ENCODE peak calls at places on chromosomes 5 and 9, in four cellular contexts. One of them, this sample, is unnamed.

GRCh38 chr9:77911928-77912327 is 119.7 kb downstream of the GNAQ start:
- DNase-seq in K562: no peak
- DNase-seq in HepG2: no peak
- DNase-seq in WTC11: no peak
- DNase-seq in this sample: no peak

GRCh38 chr5:109753279-109753678 is 63.6 kb downstream of the MAN2A1 start:
- DNase-seq in K562: no peak
- DNase-seq in HepG2: no peak
- DNase-seq in WTC11: no peak
- DNase-seq in this sample: no peak

GRCh38 chr5:124741711-124742496 is 4.5 kb downstream of the ZNF608 start:
- DNase-seq in K562: no peak
- DNase-seq in HepG2: no peak
- DNase-seq in WTC11: no peak
- DNase-seq in this sample: peak

GRCh38 chr5:113202904-113203716 is 226.5 kb downstream of the DCP2 start:
- DNase-seq in K562: peak
- DNase-seq in HepG2: peak
- DNase-seq in WTC11: no peak
- DNase-seq in this sample: peak

GRCh38 chr5:54881286-54882005 is 103.9 kb downstream of the ESM1 start:
- DNase-seq in K562: no peak
- DNase-seq in HepG2: no peak
- DNase-seq in WTC11: no peak
- DNase-seq in this sample: no peak

GRCh38 chr5:96931605-96932004 is 4.3 kb upstream of the LNPEP start:
- DNase-seq in K562: no peak
- DNase-seq in HepG2: no peak
- DNase-seq in WTC11: no peak
- DNase-seq in this sample: no peak

GRCh38 chr9:125233678-125234077 is 7.5 kb downstream of the HSPA5 start:
- DNase-seq in K562: no peak
- DNase-seq in HepG2: no peak
- DNase-seq in WTC11: no peak
- DNase-seq in this sample: no peak

GRCh38 chr9:87749335-87750035 is 23.6 kb downstream of the CTSL start:
- DNase-seq in K562: no peak
- DNase-seq in HepG2: no peak
- DNase-seq in WTC11: no peak
- DNase-seq in this sample: no peak

GRCh38 chr5:143887302-143887638 is 75.3 kb downstream of the HMHB1 start:
- DNase-seq in K562: no peak
- DNase-seq in HepG2: no peak
- DNase-seq in WTC11: no peak
- DNase-seq in this sample: no peak

GRCh38 chr9:130635721-130636647 is 28.4 kb upstream of the PRDM12 start:
- DNase-seq in K562: no peak
- DNase-seq in HepG2: no peak
- DNase-seq in WTC11: no peak
- DNase-seq in this sample: no peak

GRCh38 chr9:105138306-105138801 is 106.1 kb upstream of the SLC44A1 start:
- DNase-seq in K562: no peak
- DNase-seq in HepG2: peak
- DNase-seq in WTC11: peak
- DNase-seq in this sample: no peak

GRCh38 chr5:180515294-180515693 is 21.1 kb downstream of the CNOT6 start:
- DNase-seq in K562: no peak
- DNase-seq in HepG2: no peak
- DNase-seq in WTC11: no peak
- DNase-seq in this sample: no peak

DNA sequence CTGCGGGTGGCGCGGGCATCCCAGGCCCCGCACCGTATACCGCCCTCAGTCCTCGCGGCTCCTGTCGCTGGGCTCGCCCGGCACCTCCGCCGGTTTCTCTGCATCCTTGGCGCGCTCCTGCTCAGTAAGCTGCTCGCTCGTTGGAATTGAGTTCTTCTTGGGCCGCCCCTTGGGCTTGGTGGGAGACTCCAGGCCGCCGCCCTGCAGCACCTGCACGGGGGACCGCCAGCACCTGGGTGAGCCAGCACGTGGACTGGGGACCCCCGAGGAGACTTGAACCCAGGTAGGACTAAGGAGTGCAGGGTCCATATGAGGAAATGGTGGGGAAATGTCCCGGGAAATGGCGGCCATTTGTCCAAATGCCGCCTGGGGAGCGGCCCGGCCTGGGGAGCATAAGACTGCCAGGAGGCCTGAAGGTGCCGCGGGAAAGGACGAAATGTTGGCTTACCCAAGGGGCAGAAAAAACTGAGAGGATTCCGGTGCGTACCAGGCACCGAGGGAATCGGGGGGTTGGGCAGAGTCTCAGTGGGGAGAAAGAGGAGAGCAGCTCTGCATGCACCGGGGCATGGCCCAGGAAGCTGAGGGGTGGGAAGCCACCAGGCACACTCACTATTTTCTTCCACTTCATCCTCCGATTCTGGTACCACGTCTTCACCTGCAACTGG is 2.9 kb downstream of the BARX1 start:
- DNase-seq in K562: no peak
- DNase-seq in HepG2: no peak
- DNase-seq in WTC11: no peak
- DNase-seq in this sample: no peak
- TF ChIP-seq ELF4 in K562: no peak
- TF ChIP-seq ELF4 in HepG2: no peak
- TF ChIP-seq ELF4 in WTC11: no peak
- TF ChIP-seq ELF4 in this sample: no peak

GRCh38 chr9:91163441-91163772 is 198.3 kb downstream of the AUH start:
- DNase-seq in K562: no peak
- DNase-seq in HepG2: no peak
- DNase-seq in WTC11: no peak
- DNase-seq in this sample: no peak

GRCh38 chr9:91163773-91164471 is 197.8 kb downstream of the AUH start:
- DNase-seq in K562: no peak
- DNase-seq in HepG2: no peak
- DNase-seq in WTC11: no peak
- DNase-seq in this sample: no peak

GRCh38 chr9:91162311-91162710 is 199.4 kb downstream of the AUH start:
- DNase-seq in K562: no peak
- DNase-seq in HepG2: no peak
- DNase-seq in WTC11: no peak
- DNase-seq in this sample: no peak

GRCh38 chr9:91161465-91162275 is 200.0 kb downstream of the AUH start:
- DNase-seq in K562: no peak
- DNase-seq in HepG2: no peak
- DNase-seq in WTC11: no peak
- DNase-seq in this sample: no peak

GRCh38 chr9:91162784-91163440 is 198.8 kb downstream of the AUH start:
- DNase-seq in K562: peak
- DNase-seq in HepG2: no peak
- DNase-seq in WTC11: no peak
- DNase-seq in this sample: no peak
- TF ChIP-seq ELF4 in K562: no peak
- TF ChIP-seq ELF4 in HepG2: no peak
- TF ChIP-seq ELF4 in WTC11: no peak
- TF ChIP-seq ELF4 in this sample: no peak

GRCh38 chr9:95188459-95188858 is 129.1 kb downstream of the FANCC start:
- DNase-seq in K562: no peak
- DNase-seq in HepG2: no peak
- DNase-seq in WTC11: no peak
- DNase-seq in this sample: no peak

GRCh38 chr9:95192631-95193030 is 124.9 kb downstream of the FANCC start:
- DNase-seq in K562: no peak
- DNase-seq in HepG2: no peak
- DNase-seq in WTC11: no peak
- DNase-seq in this sample: no peak

GRCh38 chr9:95185931-95186330 is 131.6 kb downstream of the FANCC start:
- DNase-seq in K562: no peak
- DNase-seq in HepG2: no peak
- DNase-seq in WTC11: no peak
- DNase-seq in this sample: no peak

GRCh38 chr9:95190413-95190812 is 127.1 kb downstream of the FANCC start:
- DNase-seq in K562: no peak
- DNase-seq in HepG2: no peak
- DNase-seq in WTC11: no peak
- DNase-seq in this sample: no peak

DNA sequence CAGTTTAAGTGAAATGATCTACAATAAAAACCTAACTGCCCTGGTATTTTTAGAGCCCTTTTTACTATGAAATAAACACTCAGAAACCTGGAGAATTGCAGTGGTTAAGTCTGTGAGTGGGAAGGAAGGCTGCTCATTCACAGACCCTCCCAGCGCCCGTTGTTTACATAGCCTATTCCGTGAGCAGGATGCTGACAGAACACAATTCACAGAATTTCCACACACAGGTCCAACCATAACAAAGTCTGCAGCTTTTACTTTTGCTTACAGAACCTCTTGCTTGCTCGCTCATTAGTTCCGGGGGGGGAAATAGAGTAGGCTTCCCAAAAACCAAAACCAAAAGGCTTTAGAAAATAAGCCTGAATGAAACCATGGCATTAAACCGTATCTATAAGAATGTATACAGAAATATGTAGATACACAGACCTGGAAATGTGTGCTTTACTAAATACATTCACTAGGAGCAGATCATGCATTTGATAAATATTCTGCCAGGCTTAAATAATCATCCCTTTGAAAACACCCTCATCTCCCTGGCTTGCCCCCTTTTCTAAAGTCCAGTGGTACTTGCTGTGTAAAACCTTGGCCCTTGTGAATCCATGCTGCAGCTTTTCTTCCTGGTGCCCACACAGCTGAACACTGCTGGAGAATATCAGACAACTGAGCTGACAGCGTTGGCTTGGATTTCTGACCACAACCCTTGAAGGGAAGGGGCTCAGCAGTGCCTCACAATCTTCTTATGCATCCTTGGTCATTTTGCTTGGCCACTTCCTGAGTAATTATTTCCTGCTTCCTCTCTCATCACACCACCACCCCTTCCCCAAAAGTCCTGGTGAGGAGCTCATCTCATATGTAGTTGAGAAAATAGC is 128.0 kb downstream of the FANCC start:
- DNase-seq in K562: no peak
- DNase-seq in HepG2: peak
- DNase-seq in WTC11: no peak
- DNase-seq in this sample: no peak
- TF ChIP-seq ELF4 in K562: no peak
- TF ChIP-seq ELF4 in HepG2: no peak
- TF ChIP-seq ELF4 in WTC11: no peak
- TF ChIP-seq ELF4 in this sample: no peak

GRCh38 chr9:7121055-7121454 is 363.3 kb downstream of the KDM4C start:
- DNase-seq in K562: peak
- DNase-seq in HepG2: no peak
- DNase-seq in WTC11: no peak
- DNase-seq in this sample: no peak
- TF ChIP-seq ELF4 in K562: no peak
- TF ChIP-seq ELF4 in HepG2: no peak
- TF ChIP-seq ELF4 in WTC11: no peak
- TF ChIP-seq ELF4 in this sample: no peak

GRCh38 chr5:1958211-1959010 is 75.7 kb upstream of the IRX4 start:
- DNase-seq in K562: no peak
- DNase-seq in HepG2: no peak
- DNase-seq in WTC11: no peak
- DNase-seq in this sample: no peak
- TF ChIP-seq ELF4 in K562: no peak
- TF ChIP-seq ELF4 in HepG2: no peak
- TF ChIP-seq ELF4 in WTC11: no peak
- TF ChIP-seq ELF4 in this sample: no peak

DNA sequence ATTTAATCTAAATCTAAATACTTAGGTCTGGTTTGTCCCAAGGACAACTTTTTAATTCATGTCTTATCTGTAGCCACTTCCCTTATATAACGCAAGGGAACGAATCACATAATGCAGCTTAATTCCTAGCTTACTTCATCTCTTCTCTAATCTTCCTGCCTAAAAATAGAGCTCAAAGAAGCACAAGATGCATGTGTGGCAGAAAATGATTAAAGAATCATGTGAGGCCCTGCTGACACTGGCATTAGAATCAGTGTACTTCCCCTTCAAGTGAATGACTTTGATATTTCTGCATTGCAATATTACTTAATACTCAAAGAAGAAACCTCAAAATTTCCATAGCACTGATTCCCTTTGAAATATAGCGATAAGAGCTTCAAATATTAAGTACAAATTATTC is 317.9 kb upstream of the FTMT start:
- DNase-seq in K562: no peak
- DNase-seq in HepG2: no peak
- DNase-seq in WTC11: no peak
- DNase-seq in this sample: no peak
- TF ChIP-seq ELF4 in K562: no peak
- TF ChIP-seq ELF4 in HepG2: no peak
- TF ChIP-seq ELF4 in WTC11: no peak
- TF ChIP-seq ELF4 in this sample: no peak

DNA sequence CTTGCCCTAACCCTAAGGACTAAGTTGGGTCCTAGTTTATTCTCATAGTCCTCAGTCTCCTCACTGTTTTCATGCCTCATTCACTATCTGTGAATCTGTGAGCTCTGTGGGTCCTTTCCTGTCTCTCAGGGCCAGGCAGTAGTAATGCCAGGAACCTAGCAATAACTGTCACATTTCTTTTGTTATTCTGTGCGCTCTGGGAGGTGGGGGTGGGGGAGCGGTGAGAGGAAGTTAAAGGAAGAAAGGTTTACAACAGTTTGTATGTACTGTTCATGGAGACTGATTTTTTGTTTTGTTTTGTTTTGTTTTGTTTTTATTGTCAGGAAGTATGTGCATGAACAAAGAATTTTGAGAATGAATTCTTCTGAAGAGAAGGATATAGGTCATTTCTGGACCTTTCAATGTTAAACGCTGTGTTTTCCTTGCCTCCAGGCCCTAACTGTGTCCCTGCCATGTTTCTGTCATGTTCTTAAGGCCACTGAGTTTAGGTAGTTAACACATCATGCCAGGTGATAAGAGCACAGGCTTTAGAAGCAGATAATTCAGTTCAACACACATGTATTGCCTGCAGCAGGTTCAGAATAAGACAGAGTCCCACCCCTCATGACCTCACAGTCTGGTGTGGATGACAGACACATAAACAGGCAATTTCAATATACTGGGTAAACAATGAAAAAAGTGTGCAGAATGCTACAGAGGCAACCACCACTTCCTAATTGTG is 13.3 kb upstream of the FEM1C start:
- DNase-seq in K562: no peak
- DNase-seq in HepG2: peak
- DNase-seq in WTC11: no peak
- DNase-seq in this sample: no peak
- TF ChIP-seq ELF4 in K562: no peak
- TF ChIP-seq ELF4 in HepG2: no peak
- TF ChIP-seq ELF4 in WTC11: no peak
- TF ChIP-seq ELF4 in this sample: no peak

DNA sequence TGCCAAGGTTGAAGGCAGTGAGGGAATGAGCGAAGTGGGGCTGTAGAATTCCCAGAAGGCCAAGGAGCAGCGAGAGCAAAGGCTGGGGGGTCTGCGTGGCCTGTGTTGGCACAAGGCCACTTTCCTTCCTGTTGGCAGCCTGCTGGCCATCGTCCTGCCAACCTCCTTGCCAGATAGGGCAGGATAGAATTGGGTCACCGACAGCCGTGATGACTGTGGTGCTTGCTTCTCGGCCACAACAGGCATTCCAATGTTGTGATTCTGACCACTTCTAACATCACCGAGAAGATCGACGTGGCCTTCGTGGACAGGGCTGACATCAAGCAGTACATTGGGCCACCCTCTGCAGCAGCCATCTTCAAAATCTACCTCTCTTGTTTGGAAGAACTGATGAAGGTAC is 18.9 kb downstream of the TRIP13 start:
- DNase-seq in K562: no peak
- DNase-seq in HepG2: no peak
- DNase-seq in WTC11: no peak
- DNase-seq in this sample: no peak
- TF ChIP-seq ELF4 in K562: no peak
- TF ChIP-seq ELF4 in HepG2: no peak
- TF ChIP-seq ELF4 in WTC11: no peak
- TF ChIP-seq ELF4 in this sample: no peak